ENCODE peak calls at places on chromosome X, in six cellular contexts. One of them, this sample, is unnamed.

GRCh38 chrX:131812847-131813825 is 210.0 kb upstream of the STK26 start:
- DNase-seq in heart left ventricle: peak; percentile 71
- DNase-seq in gastrocnemius medialis: no peak
- DNase-seq in Peyer's patch: no peak
- DNase-seq in right lobe of liver: peak; percentile 63
- DNase-seq in IMR-90: peak; percentile 79
- DNase-seq in this sample: peak; percentile 91

GRCh38 chrX:149638860-149639259 is 7.3 kb upstream of the TMEM185A start:
- DNase-seq in IMR-90: peak; percentile 4
- DNase-seq in Peyer's patch: no peak
- DNase-seq in right lobe of liver: no peak
- DNase-seq in heart left ventricle: no peak
- DNase-seq in gastrocnemius medialis: no peak
- DNase-seq in this sample: no peak

GRCh38 chrX:148037020-148037419 is 55.9 kb downstream of the FMR1NB start:
- DNase-seq in IMR-90: no peak
- DNase-seq in right lobe of liver: no peak
- DNase-seq in heart left ventricle: no peak
- DNase-seq in gastrocnemius medialis: no peak
- DNase-seq in Peyer's patch: no peak
- DNase-seq in this sample: no peak

GRCh38 chrX:1558761-1559468 is 21.9 kb upstream of the P2RY8 start:
- DNase-seq in IMR-90: no peak
- DNase-seq in gastrocnemius medialis: no peak
- DNase-seq in right lobe of liver: no peak
- DNase-seq in heart left ventricle: no peak
- DNase-seq in Peyer's patch: no peak
- DNase-seq in this sample: peak; percentile 14

GRCh38 chrX:131704136-131704695 is 160.3 kb downstream of the OR13H1 start:
- DNase-seq in gastrocnemius medialis: no peak
- DNase-seq in IMR-90: peak; percentile 85
- DNase-seq in right lobe of liver: peak; percentile 79
- DNase-seq in Peyer's patch: no peak
- DNase-seq in heart left ventricle: peak; percentile 87
- DNase-seq in this sample: peak; percentile 96

GRCh38 chrX:38880460-38880859 is 79.2 kb downstream of the MID1IP1 start:
- DNase-seq in right lobe of liver: no peak
- DNase-seq in Peyer's patch: no peak
- DNase-seq in gastrocnemius medialis: no peak
- DNase-seq in IMR-90: peak; percentile 56
- DNase-seq in heart left ventricle: no peak
- DNase-seq in this sample: no peak

GRCh38 chrX:74090049-74090448 is 213.9 kb upstream of the ZCCHC13 start:
- DNase-seq in Peyer's patch: no peak
- DNase-seq in right lobe of liver: no peak
- DNase-seq in heart left ventricle: no peak
- DNase-seq in IMR-90: no peak
- DNase-seq in gastrocnemius medialis: no peak
- DNase-seq in this sample: no peak

GRCh38 chrX:20285513-20285912 is 18.8 kb upstream of the RPS6KA3 start:
- DNase-seq in Peyer's patch: no peak
- DNase-seq in gastrocnemius medialis: no peak
- DNase-seq in IMR-90: peak; percentile 30
- DNase-seq in heart left ventricle: no peak
- DNase-seq in right lobe of liver: no peak
- DNase-seq in this sample: no peak

GRCh38 chrX:57251965-57252364 is 34.5 kb upstream of the FAAH2 start:
- DNase-seq in heart left ventricle: no peak
- DNase-seq in right lobe of liver: no peak
- DNase-seq in IMR-90: no peak
- DNase-seq in Peyer's patch: no peak
- DNase-seq in gastrocnemius medialis: no peak
- DNase-seq in this sample: no peak

GRCh38 chrX:26922278-26922677 is 540.9 kb downstream of the PPP4R3C start:
- DNase-seq in right lobe of liver: no peak
- DNase-seq in heart left ventricle: no peak
- DNase-seq in Peyer's patch: no peak
- DNase-seq in gastrocnemius medialis: no peak
- DNase-seq in IMR-90: no peak
- DNase-seq in this sample: no peak

GRCh38 chrX:119606508-119607389 is 525 bp upstream of the NKRF start:
- DNase-seq in heart left ventricle: no peak
- DNase-seq in IMR-90: peak; percentile 49
- DNase-seq in right lobe of liver: no peak
- DNase-seq in Peyer's patch: no peak
- DNase-seq in gastrocnemius medialis: no peak
- DNase-seq in this sample: no peak
- TF ChIP-seq POLR2A in heart left ventricle: no peak
- TF ChIP-seq POLR2A in IMR-90: peak; percentile 60
- TF ChIP-seq POLR2A in right lobe of liver: peak; percentile 65
- TF ChIP-seq POLR2A in Peyer's patch: no peak
- TF ChIP-seq POLR2A in gastrocnemius medialis: peak; percentile 72
- TF ChIP-seq POLR2A in this sample: no peak

DNA sequence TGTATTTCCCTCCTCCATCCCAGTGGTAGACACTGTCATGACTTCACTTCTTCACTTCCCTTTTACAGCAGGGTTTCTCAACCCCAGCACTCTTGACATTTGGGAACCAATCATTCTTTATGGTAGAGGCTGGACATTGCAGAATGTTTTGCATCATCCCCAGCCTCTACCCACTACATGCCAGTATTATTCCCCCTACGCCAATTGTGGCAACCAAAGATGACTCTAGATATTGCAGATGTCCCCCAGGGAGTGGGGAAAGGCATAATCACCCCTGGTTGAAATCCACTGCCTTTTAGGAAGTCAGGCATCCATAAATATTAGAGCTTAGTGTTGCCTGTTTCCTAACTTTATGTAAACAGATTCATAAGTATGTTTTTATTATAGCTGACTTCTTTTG is 138.6 kb downstream of the AMELX start:
- DNase-seq in heart left ventricle: no peak
- DNase-seq in IMR-90: no peak
- DNase-seq in Peyer's patch: no peak
- DNase-seq in gastrocnemius medialis: no peak
- DNase-seq in right lobe of liver: no peak
- DNase-seq in this sample: no peak
- H3K36me3 ChIP-seq in heart left ventricle: no peaks in the 10 kb centered on the region
- H3K36me3 ChIP-seq in IMR-90: no peaks in the 10 kb centered on the region
- H3K36me3 ChIP-seq in Peyer's patch: no peaks in the 10 kb centered on the region
- H3K36me3 ChIP-seq in gastrocnemius medialis: no peaks in the 10 kb centered on the region
- H3K36me3 ChIP-seq in right lobe of liver: no peaks in the 10 kb centered on the region
- H3K36me3 ChIP-seq in this sample: no peaks in the 10 kb centered on the region

GRCh38 chrX:33149085-33149484 is 62.3 kb downstream of the DMD start:
- DNase-seq in heart left ventricle: no peak
- DNase-seq in gastrocnemius medialis: no peak
- DNase-seq in right lobe of liver: no peak
- DNase-seq in Peyer's patch: no peak
- DNase-seq in IMR-90: no peak
- DNase-seq in this sample: no peak

DNA sequence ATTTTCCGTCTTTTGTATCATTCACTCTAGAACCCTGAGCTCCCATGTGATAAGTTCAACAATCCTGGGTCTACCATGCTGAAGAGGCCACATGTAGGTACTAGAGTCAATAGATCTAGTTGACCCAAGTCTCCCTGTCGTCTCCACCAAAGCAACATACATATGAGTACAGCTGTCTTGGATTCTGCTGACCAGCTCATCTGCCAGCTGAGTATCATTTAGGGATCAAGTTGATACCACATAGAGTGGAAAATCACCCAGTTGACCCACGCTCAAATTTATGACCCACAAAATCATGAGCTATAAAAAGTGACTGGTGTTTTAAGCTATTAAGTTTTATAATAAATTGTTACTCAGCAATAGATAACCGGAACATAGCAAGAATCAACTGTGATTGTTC is 61.8 kb downstream of the DMD start:
- DNase-seq in right lobe of liver: no peak
- DNase-seq in gastrocnemius medialis: peak; percentile 16
- DNase-seq in heart left ventricle: no peak
- DNase-seq in IMR-90: no peak
- DNase-seq in Peyer's patch: no peak
- DNase-seq in this sample: no peak
- H3K4me1 ChIP-seq in right lobe of liver: no peaks in the 10 kb centered on the region
- H3K4me1 ChIP-seq in gastrocnemius medialis: peaks cover 3% of the 10 kb centered on the region
- H3K4me1 ChIP-seq in heart left ventricle: no peaks in the 10 kb centered on the region
- H3K4me1 ChIP-seq in IMR-90: no peaks in the 10 kb centered on the region
- H3K4me1 ChIP-seq in Peyer's patch: no peaks in the 10 kb centered on the region
- H3K4me1 ChIP-seq in this sample: no peaks in the 10 kb centered on the region

GRCh38 chrX:85003655-85004244 is at the start of gene APOOL:
- DNase-seq in Peyer's patch: peak; percentile 87
- DNase-seq in gastrocnemius medialis: peak; percentile 74
- DNase-seq in heart left ventricle: peak; percentile 90
- DNase-seq in right lobe of liver: peak; percentile 93
- DNase-seq in IMR-90: peak; percentile 88
- DNase-seq in this sample: peak; percentile 91
- TF ChIP-seq POLR2A in Peyer's patch: no peak
- TF ChIP-seq POLR2A in gastrocnemius medialis: no peak
- TF ChIP-seq POLR2A in heart left ventricle: no peak
- TF ChIP-seq POLR2A in right lobe of liver: no peak
- TF ChIP-seq POLR2A in IMR-90: no peak
- TF ChIP-seq POLR2A in this sample: no peak

DNA sequence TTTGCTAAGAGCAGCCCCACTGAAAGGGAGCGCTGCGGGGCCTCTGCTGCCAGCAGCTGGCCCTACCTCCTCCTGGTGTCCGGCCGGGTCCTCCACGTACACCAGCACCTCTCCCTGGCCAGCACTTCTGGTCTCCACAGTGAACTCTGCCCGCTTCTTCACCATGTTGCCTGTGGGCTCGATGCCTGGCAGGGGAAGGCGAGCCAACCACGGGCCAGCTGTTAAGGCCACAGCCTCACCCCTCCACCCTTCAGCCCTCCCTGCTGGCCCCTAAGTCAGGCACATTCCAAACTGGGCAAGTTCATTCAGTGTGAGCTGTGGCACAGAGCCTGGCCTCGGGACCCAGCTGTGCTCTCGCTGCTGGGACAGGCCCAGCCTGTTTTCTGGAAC is 7.8 kb downstream of the FLNA start:
- DNase-seq in Peyer's patch: no peak
- DNase-seq in right lobe of liver: no peak
- DNase-seq in heart left ventricle: peak; percentile 71
- DNase-seq in IMR-90: no peak
- DNase-seq in gastrocnemius medialis: no peak
- DNase-seq in this sample: no peak
- H3K36me3 ChIP-seq in Peyer's patch: peaks cover 20% of the 10 kb centered on the region
- H3K36me3 ChIP-seq in right lobe of liver: no peaks in the 10 kb centered on the region
- H3K36me3 ChIP-seq in heart left ventricle: peaks cover 4% of the 10 kb centered on the region
- H3K36me3 ChIP-seq in IMR-90: peaks cover 75% of the 10 kb centered on the region
- H3K36me3 ChIP-seq in gastrocnemius medialis: no peaks in the 10 kb centered on the region
- H3K36me3 ChIP-seq in this sample: peaks cover 66% of the 10 kb centered on the region